ENCODE peak calls at places on chromosomes 13 and 19, in four cellular contexts. S is foreskin fibroblast; M is IMR-90; E is stimulated activated CD8-positive, alpha-beta memory T cell treated with anti-CD3 and anti-CD28 coated beads, Interleukin-7, amount 100 ng/mL, for 48 hours. D is an unnamed sample.

GRCh38 chr13:39485314-39485700 is 117.7 kb downstream of the LHFPL6 start:
- DNase-seq in S (no peak), M (peak; percentile 33), E (no peak), D (no peak)

GRCh38 chr13:110126391-110126961 is 180.5 kb downstream of the COL4A1 start:
- DNase-seq in S (peak; percentile 93), M (peak; percentile 98), E (no peak), D (no peak)

GRCh38 chr19:40503300-40503699 is 36.5 kb downstream of the SPTBN4 start:
- DNase-seq in S (no peak), M (no peak), E (no peak), D (no peak)

GRCh38 chr13:77185721-77186120 is 141.2 kb downstream of the MYCBP2 start:
- DNase-seq in S (no peak), M (no peak), E (no peak), D (no peak)

GRCh38 chr13:112572408-112572807 is 15.5 kb downstream of the TUBGCP3 start:
- DNase-seq in S (peak; percentile 9), M (peak; percentile 18), E (no peak), D (no peak)

GRCh38 chr13:84606616-84607015 is 724.3 kb upstream of the SLITRK1 start:
- DNase-seq in S (no peak), M (no peak), E (no peak), D (no peak)

GRCh38 chr13:57682128-57682716 is 50.7 kb downstream of the PCDH17 start:
- DNase-seq in S (no peak), M (no peak), E (no peak), D (no peak)

GRCh38 chr13:113398963-113399754 is 35.2 kb upstream of the GRTP1 start:
- DNase-seq in S (no peak), M (no peak), E (no peak), D (no peak)

GRCh38 chr19:58544591-58545285 is 874 bp downstream of the TRIM28 start:
- DNase-seq in S (peak; percentile 47), M (peak; percentile 47), E (no peak), D (no peak)

GRCh38 chr13:98797456-98797855 is 45.0 kb upstream of the SLC15A1 start:
- DNase-seq in S (no peak), M (no peak), E (no peak), D (no peak)

GRCh38 chr13:76887070-76887563 is 912 bp upstream of the KCTD12 start:
- DNase-seq in S (no peak), M (no peak), E (no peak), D (no peak)

GRCh38 chr19:38683393-38684077 is 36.1 kb downstream of the ACTN4 start:
- DNase-seq in S (peak; percentile 86), M (peak; percentile 85), E (peak; percentile 63), D (no peak)